ENCODE peak calls at places on chromosomes 1 and 21, in nine cellular contexts. X is K562, I is HCT116, Q is mammary epithelial cell, L is astrocyte, A is fibroblast of lung, B is GM12878, H is endothelial cell of umbilical vein, M is PC-3. V is an unnamed sample.
A peak's percentile ranks its signal among the peaks of the same experiment; 100 is the strongest.

GRCh38 chr1:223500560-223501425 is 107.6 kb downstream of the CCDC185 start:
- DNase-seq in X (no peak), I (peak; percentile 22), Q (peak; percentile 99), L (peak; percentile 99), A (peak; percentile 99), B (no peak), H (peak; percentile 55), M (peak; percentile 99), V (peak; percentile 87)

GRCh38 chr21:37642493-37642892 is 273.8 kb downstream of the KCNJ6 start:
- DNase-seq in X (peak; percentile 64), I (peak; percentile 24), Q (peak; percentile 36), L (no peak), A (no peak), B (no peak), H (no peak), M (peak; percentile 68), V (no peak)

GRCh38 chr1:183238071-183238470 is 52.0 kb downstream of the LAMC2 start:
- DNase-seq in X (no peak), I (no peak), Q (peak; percentile 56), L (peak; percentile 70), A (peak; percentile 79), B (no peak), H (peak; percentile 31), M (peak; percentile 17), V (no peak)

GRCh38 chr1:204094262-204095247 is 21.6 kb downstream of the SOX13 start:
- DNase-seq in X (no peak), I (no peak), Q (no peak), L (no peak), A (no peak), B (no peak), H (no peak), M (peak; percentile 36), V (no peak)

GRCh38 chr1:32427264-32427963 is 33.2 kb upstream of the BSDC1 start:
- DNase-seq in X (no peak), I (no peak), Q (no peak), L (no peak), A (no peak), B (no peak), H (no peak), M (no peak), V (no peak)

GRCh38 chr1:54803761-54804470 is 2.8 kb upstream of the TTC22 start:
- DNase-seq in X (no peak), I (no peak), Q (no peak), L (no peak), A (no peak), B (no peak), H (no peak), M (no peak), V (no peak)

GRCh38 chr1:155012052-155012546 is 9.5 kb downstream of the ZBTB7B start:
- DNase-seq in X (peak; percentile 79), I (peak; percentile 62), Q (no peak), L (no peak), A (peak; percentile 28), B (no peak), H (no peak), M (no peak), V (no peak)

GRCh38 chr1:102174259-102174863 is 177.6 kb upstream of the OLFM3 start:
- DNase-seq in X (peak; percentile 11), I (no peak), Q (peak; percentile 13), L (no peak), A (no peak), B (no peak), H (no peak), M (peak; percentile 51), V (no peak)

GRCh38 chr1:209692296-209692695 is 12.3 kb upstream of the HSD11B1 start:
- DNase-seq in X (no peak), I (no peak), Q (no peak), L (no peak), A (no peak), B (no peak), H (no peak), M (no peak), V (no peak)

GRCh38 chr1:226335653-226336052 is 26.7 kb upstream of the LIN9 start:
- DNase-seq in X (no peak), I (no peak), Q (no peak), L (no peak), A (no peak), B (no peak), H (no peak), M (no peak), V (no peak)

GRCh38 chr1:214234635-214235025 is 46.3 kb upstream of the SMYD2 start:
- DNase-seq in X (no peak), I (no peak), Q (no peak), L (no peak), A (no peak), B (no peak), H (no peak), M (no peak), V (no peak)

GRCh38 chr1:160971618-160972056 is 17.0 kb upstream of the ITLN2 start:
- DNase-seq in X (no peak), I (no peak), Q (peak; percentile 64), L (no peak), A (no peak), B (peak; percentile 70), H (no peak), M (no peak), V (no peak)

GRCh38 chr1:9659328-9659727 is 7.8 kb downstream of the PIK3CD start:
- DNase-seq in X (no peak), I (no peak), Q (peak; percentile 61), L (peak; percentile 74), A (peak; percentile 80), B (no peak), H (no peak), M (peak; percentile 10), V (no peak)

GRCh38 chr1:115456441-115456961 is 118.5 kb upstream of the NGF start:
- DNase-seq in X (no peak), I (no peak), Q (no peak), L (peak; percentile 31), A (peak; percentile 48), B (no peak), H (no peak), M (peak; percentile 60), V (no peak)

GRCh38 chr1:225973158-225973557 is 26.0 kb downstream of the SDE2 start:
- DNase-seq in X (peak; percentile 51), I (no peak), Q (no peak), L (no peak), A (no peak), B (no peak), H (no peak), M (peak; percentile 49), V (no peak)

GRCh38 chr1:214920337-214920736 is 162.2 kb upstream of the KCNK2 start:
- DNase-seq in X (no peak), I (no peak), Q (no peak), L (no peak), A (no peak), B (no peak), H (peak; percentile 6), M (no peak), V (no peak)

GRCh38 chr1:21652101-21652936 is 16.8 kb downstream of the RAP1GAP start:
- DNase-seq in X (no peak), I (no peak), Q (no peak), L (no peak), A (no peak), B (no peak), H (no peak), M (no peak), V (no peak)
- TF ChIP-seq EZH2 in X (no peak), I (no peak), Q (no peak), L (peak; percentile 57), A (peak; percentile 77), B (no peak), H (peak; percentile 70), M (no peak), V (peak; percentile 65)

GRCh38 chr1:71559880-71560279 is 479.0 kb upstream of the ZRANB2 start:
- DNase-seq in X (no peak), I (no peak), Q (no peak), L (no peak), A (no peak), B (no peak), H (no peak), M (no peak), V (no peak)
- H3K9ac ChIP-seq in X (no peak overlapping the region), I (no peak overlapping the region), Q (no peak overlapping the region), L (no peak overlapping the region), A (no peak overlapping the region), B (no peak overlapping the region), H (no peak overlapping the region), M (no peak overlapping the region), V (no peak overlapping the region)

GRCh38 chr1:3900150-3900968 is at the start of gene C1orf174:
- DNase-seq in X (peak; percentile 95), I (peak; percentile 95), Q (peak; percentile 95), L (peak; percentile 95), A (peak; percentile 98), B (peak; percentile 94), H (peak; percentile 99), M (peak; percentile 97), V (peak; percentile 71)

GRCh38 chr1:3898475-3898735 is 1.7 kb downstream of the C1orf174 start:
- DNase-seq in X (no peak), I (no peak), Q (no peak), L (no peak), A (no peak), B (no peak), H (no peak), M (no peak), V (no peak)

GRCh38 chr1:3898994-3899775 is 887 bp downstream of the C1orf174 start:
- DNase-seq in X (no peak), I (no peak), Q (peak; percentile 4), L (no peak), A (no peak), B (no peak), H (peak; percentile 12), M (peak; percentile 40), V (no peak)

GRCh38 chr1:3900969-3901529 is 977 bp upstream of the C1orf174 start:
- DNase-seq in X (peak; percentile 99), I (peak; percentile 91), Q (peak; percentile 95), L (peak; percentile 84), A (peak; percentile 92), B (peak; percentile 86), H (peak; percentile 98), M (peak; percentile 99), V (peak; percentile 75)

GRCh38 chr1:3899776-3900149 is 309 bp downstream of the C1orf174 start:
- DNase-seq in X (peak; percentile 92), I (no peak), Q (no peak), L (no peak), A (no peak), B (no peak), H (no peak), M (no peak), V (no peak)
- H3K27ac ChIP-seq in X (peak overlapping the region; percentile 100), I (peak overlapping the region; percentile 96), Q (peak overlapping the region; percentile 73), L (peak overlapping the region; percentile 85), A (peak overlapping the region; percentile 93), B (peak overlapping the region; percentile 93), H (peak overlapping the region; percentile 85), M (peak overlapping the region; percentile 85), V (peak overlapping the region; percentile 84)

DNA sequence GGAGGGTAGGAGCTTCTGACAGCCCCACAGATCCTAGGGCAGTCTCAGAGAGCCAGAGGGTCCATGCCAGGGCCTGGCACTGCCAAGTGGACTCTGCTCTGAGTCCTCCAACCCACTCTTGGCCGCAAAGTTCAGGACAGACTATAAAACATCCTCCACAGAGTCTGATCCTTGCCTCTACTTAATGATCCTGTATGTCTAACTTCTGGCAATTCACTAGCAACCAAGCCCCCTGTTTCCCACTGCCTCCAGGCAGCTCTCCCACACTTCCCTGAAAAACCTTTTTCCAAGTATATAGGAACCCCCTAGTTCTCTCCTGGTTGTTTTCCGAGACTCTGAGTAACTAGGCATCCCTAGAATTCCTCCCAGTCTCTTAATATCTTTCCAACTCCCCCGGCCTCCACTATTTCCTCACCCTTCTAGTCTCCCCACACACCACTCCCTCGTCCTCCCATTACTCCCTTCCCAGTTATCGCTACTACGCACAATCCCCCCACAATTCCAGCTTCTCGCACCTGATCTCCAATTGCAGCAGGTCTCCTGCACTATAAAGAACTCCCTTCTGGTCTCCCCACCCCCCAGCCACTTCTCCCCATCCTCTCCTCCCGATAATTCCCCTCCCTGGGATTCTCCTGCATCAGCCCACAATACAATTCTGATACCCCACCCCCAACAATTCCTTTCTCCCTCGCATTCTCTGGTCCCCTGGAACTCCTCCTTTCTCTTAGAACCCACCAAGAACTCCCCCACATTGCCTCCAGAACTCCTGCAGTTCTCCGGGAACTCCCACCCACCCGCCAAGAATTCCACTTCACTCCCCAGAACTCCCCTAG is 574 bp downstream of the IGSF9 start:
- DNase-seq in X (no peak), I (no peak), Q (no peak), L (no peak), A (no peak), B (no peak), H (no peak), M (no peak), V (no peak)
- TF ChIP-seq EZH2 in X (no peak), I (no peak), Q (no peak), L (no peak), A (peak; percentile 62), B (no peak), H (peak; percentile 10), M (no peak), V (no peak)

V was measured in keratinocyte.